ENCODE peak calls at places on chromosomes 7 and 10, in seven cellular contexts. J is GM23248, L is fibroblast of lung, F is HCT116, M is brain microvascular endothelial cell, O is small intestine, B is tibial artery. X is an unnamed sample.

GRCh38 chr10:11165591-11166543 is 148.2 kb downstream of the CELF2 start:
- DNase-seq in B (peak), M (no peak), J (peak), O (peak), F (no peak), L (peak), X (peak)

GRCh38 chr10:93554760-93555432 is 11.6 kb upstream of the FFAR4 start:
- DNase-seq in O (peak), M (peak), J (peak), B (peak), L (peak), F (peak), X (peak)

GRCh38 chr7:138919256-138919655 is 61.9 kb downstream of the KIAA1549 start:
- DNase-seq in M (no peak), F (no peak), O (no peak), J (peak), L (no peak), B (no peak), X (no peak)

GRCh38 chr10:120982507-120982906 is 131.3 kb downstream of the WDR11 start:
- DNase-seq in J (no peak), F (no peak), O (no peak), M (no peak), L (no peak), B (peak), X (no peak)

GRCh38 chr10:34254596-34254995 is 560.5 kb downstream of the PARD3 start:
- DNase-seq in L (peak), J (peak), B (no peak), M (peak), F (peak), O (peak), X (no peak)

GRCh38 chr7:13988765-13989137 is 715 bp downstream of the ETV1 start:
- DNase-seq in B (no peak), O (no peak), J (peak), M (peak), F (no peak), L (peak), X (no peak)

GRCh38 chr10:8060010-8060703 is 5.7 kb downstream of the GATA3 start:
- DNase-seq in L (no peak), B (no peak), M (no peak), O (peak), J (peak), F (no peak), X (no peak)

GRCh38 chr7:40680657-40681056 is 545.9 kb downstream of the SUGCT start:
- DNase-seq in F (peak), J (peak), M (no peak), L (no peak), O (peak), B (no peak), X (no peak)

GRCh38 chr7:112416127-112416526 is 34.1 kb upstream of the IFRD1 start:
- DNase-seq in L (no peak), M (peak), B (no peak), F (no peak), J (peak), O (no peak), X (no peak)

GRCh38 chr7:154898973-154899855 is 103.7 kb downstream of the PAXIP1 start:
- DNase-seq in L (no peak), F (no peak), B (no peak), O (no peak), M (no peak), J (no peak), X (no peak)

GRCh38 chr10:101227765-101228681 is 1.2 kb downstream of the LBX1 start:
- DNase-seq in F (no peak), M (no peak), J (peak), L (no peak), O (no peak), B (no peak), X (no peak)

GRCh38 chr10:101230185-101230917 is 1.1 kb upstream of the LBX1 start:
- DNase-seq in B (no peak), O (no peak), F (no peak), J (peak), L (no peak), M (no peak), X (no peak)

GRCh38 chr10:101231092-101231491 is 1.8 kb upstream of the LBX1 start:
- DNase-seq in J (no peak), O (no peak), F (no peak), M (no peak), B (no peak), L (no peak), X (no peak)

GRCh38 chr10:101228682-101229274 is 485 bp downstream of the LBX1 start:
- DNase-seq in M (no peak), L (no peak), F (no peak), O (no peak), B (no peak), J (peak), X (no peak)

DNA sequence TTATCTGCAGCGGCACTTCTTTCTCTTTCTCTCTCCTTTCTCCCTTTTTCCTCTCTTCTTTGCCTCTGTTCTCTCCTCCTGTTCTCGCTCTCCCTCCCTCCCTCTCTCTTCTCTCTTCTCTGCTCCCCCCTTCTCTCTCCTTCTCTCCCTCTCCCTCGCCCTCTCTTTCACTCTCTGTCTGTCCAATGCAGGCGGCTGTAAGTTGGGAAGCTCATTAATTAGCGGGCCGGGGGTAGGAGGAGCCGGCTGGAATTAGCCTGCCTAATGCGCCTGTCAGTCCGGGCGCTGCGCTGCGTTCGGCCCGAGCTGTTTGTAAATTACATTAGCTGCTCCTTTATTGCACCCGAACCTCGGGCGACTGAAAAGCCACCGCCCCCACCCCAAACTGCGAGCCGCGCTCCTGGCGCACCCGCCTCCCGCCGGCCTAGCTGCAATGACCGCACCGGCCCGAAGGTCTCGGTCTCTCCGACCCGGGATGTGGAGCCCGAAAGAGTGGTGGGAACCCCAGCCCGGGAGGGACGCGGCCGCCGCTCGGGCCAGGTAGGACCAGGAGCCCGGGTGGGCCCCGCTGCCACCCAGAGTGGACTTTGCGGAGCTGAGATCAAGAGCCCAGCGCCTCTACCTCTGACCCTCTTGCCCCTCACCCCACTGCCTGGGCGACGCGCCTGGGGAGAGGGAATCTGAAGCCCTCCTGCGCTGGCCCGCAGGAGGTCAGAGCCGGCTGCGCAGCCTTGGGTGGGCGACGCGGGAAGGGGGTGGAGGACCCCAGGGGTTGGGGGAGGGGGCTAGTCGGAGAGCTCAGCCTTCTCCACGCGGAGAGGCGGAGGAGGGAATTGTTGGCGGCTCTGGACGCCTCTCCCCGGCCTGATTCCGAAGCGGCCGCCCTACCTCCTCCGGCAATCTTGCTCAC is at the start of gene LBX1:
- DNase-seq in B (no peak), F (no peak), M (no peak), J (peak), L (no peak), O (no peak), X (no peak)
- H3K4me3 ChIP-seq in B (peak), F (no peak), M (no peak), J (no peak), L (no peak), O (no peak), X (peak)

GRCh38 chr7:509426-509825 is 10.2 kb downstream of the PDGFA start:
- DNase-seq in L (no peak), M (no peak), B (peak), J (no peak), O (no peak), F (no peak), X (peak)
- H3K27ac ChIP-seq in L (no peak), M (no peak), B (peak), J (no peak), O (no peak), F (no peak), X (no peak)

DNA sequence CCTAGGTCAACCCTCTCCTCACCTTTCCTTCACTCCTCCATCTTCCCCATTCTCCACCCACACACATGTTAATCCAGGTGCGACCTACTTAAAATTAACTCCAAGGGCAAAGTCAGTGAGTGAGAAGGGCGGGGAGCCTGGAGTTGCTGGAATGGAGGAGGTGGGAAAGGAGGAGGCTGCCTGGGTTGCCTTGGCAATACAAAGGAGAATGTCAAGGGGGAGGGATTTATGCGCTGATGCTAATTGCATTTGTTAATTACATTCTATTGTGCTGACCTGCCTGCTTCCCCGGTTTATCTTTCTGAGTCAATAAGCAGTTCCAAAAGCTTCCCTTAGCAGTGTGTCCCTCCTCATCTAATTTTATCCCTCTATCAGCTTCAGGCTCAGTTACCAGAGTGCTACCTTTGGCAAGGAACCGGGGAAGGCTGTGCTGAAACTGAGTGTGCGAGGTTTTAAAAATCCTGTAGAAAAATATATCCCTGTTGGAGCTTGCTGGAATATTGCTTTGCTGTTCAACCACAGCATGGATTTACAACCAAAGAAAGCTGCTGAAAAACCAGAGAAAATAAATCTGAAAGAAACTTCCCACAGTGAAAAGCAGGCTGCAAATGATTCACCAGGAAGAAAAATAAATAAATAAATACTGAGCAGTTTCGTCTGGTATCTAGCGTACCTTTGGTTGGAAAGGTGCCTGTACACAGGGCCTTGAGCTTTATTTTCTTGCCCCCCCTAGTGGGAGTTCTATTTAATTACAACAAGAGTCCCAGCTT is 113.2 kb upstream of the DGKB start:
- DNase-seq in M (peak), F (peak), B (no peak), O (peak), J (peak), L (peak), X (peak)
- H3K4me3 ChIP-seq in M (peak), F (peak), B (no peak), O (peak), J (peak), L (no peak), X (peak)

DNA sequence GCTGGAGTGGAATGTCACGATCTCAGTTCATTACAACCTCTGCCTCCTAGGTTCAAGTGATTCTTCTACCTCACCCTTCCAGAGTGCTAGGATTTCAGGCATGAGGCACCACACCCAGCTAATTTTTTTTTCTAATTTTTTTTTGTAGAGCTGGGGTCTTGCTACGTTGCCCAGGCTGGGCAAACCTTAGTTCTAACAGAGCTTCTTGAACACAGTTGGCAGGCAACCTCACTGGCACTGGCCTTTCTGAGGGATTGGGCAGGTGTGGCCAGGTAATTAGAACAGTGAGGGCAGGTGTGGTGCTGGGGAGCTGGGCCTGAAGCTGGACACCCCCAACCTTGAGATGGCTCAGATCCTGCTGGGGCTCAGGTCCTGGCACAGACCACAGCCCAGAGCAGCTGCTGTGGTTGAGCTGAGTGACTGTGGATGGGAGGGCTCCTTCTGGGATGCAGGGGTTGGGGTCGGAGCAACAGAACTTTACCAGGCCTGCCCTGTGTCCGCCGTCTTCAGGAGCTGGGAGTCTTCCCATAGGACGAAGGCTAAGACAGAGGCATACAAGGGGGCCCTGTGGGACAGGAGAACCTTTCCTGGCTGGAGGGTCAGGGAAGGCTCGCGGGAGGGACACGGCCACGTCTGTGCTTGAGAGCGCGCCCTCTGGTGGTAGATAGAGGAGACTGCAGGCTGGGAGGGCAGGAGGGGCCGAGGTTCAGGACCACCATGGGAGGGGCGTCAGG is 48.2 kb downstream of the COL26A1 start:
- DNase-seq in F (peak), J (peak), B (no peak), O (no peak), M (peak), L (peak), X (no peak)
- H3K27ac ChIP-seq in F (no peak), J (no peak), B (no peak), O (no peak), M (no peak), L (no peak), X (no peak)